ENCODE peak calls at places on chromosomes 3 and 15, in five cellular contexts. M is A549; B is CD8-positive, alpha-beta T cell; K is thoracic aorta; D is lung. V is an unnamed sample. For H3K4me1, the result is how much of the 10 kb centered on the place peaks cover.

GRCh38 chr3:143594217-143594616 is 254.1 kb downstream of the SLC9A9 start:
- DNase-seq in M (no peak), K (no peak), D (no peak), B (no peak), V (no peak)

GRCh38 chr3:178152988-178153387 is 383.2 kb upstream of the KCNMB2 start:
- DNase-seq in D (no peak), M (no peak), B (no peak), K (no peak), V (no peak)

GRCh38 chr15:27707216-27707710 is 391.9 kb downstream of the OCA2 start:
- DNase-seq in B (no peak), K (no peak), D (no peak), M (no peak), V (no peak)

GRCh38 chr15:101296418-101297405 is 1.7 kb upstream of the SNRPA1 start:
- DNase-seq in K (no peak), D (no peak), M (no peak), B (no peak), V (no peak)

GRCh38 chr3:9169951-9170850 is 79.2 kb downstream of the SRGAP3 start:
- DNase-seq in K (no peak), B (no peak), D (no peak), M (no peak), V (no peak)

GRCh38 chr3:123098411-123099330 is 31.8 kb downstream of the PDIA5 start:
- DNase-seq in K (no peak), B (no peak), M (no peak), D (no peak), V (no peak)

GRCh38 chr3:9384141-9384828 is 13.1 kb upstream of the SETD5 start:
- DNase-seq in D (no peak), K (no peak), B (no peak), M (no peak), V (no peak)

GRCh38 chr3:128322030-128323022 is 144.4 kb downstream of the DNAJB8 start:
- DNase-seq in B (peak), K (no peak), D (no peak), M (peak), V (no peak)

GRCh38 chr15:98548172-98548971 is 100.0 kb upstream of the IGF1R start:
- DNase-seq in B (peak), D (peak), K (peak), M (peak), V (peak)

GRCh38 chr3:32438596-32439344 is 47.1 kb downstream of the CMTM7 start:
- DNase-seq in B (peak), M (no peak), D (no peak), K (no peak), V (no peak)

GRCh38 chr15:87477759-87478687 is 778.5 kb downstream of the NTRK3 start:
- DNase-seq in D (peak), B (no peak), M (peak), K (peak), V (peak)

GRCh38 chr3:23396746-23397145 is 193.6 kb downstream of the UBE2E2 start:
- DNase-seq in D (no peak), K (no peak), B (no peak), M (no peak), V (no peak)

GRCh38 chr15:66291816-66292215 is 1.6 kb upstream of the DIS3L start:
- DNase-seq in D (no peak), B (no peak), K (no peak), M (no peak), V (no peak)

GRCh38 chr15:66288796-66289195 is 4.6 kb upstream of the DIS3L start:
- DNase-seq in D (no peak), B (no peak), M (no peak), K (no peak), V (no peak)

GRCh38 chr15:66292261-66293084 is 895 bp upstream of the DIS3L start:
- DNase-seq in B (no peak), D (no peak), K (no peak), M (no peak), V (no peak)

GRCh38 chr15:66290007-66290406 is 3.4 kb upstream of the DIS3L start:
- DNase-seq in M (no peak), D (no peak), B (no peak), K (no peak), V (no peak)

GRCh38 chr15:66290518-66290917 is 2.9 kb upstream of the DIS3L start:
- DNase-seq in M (no peak), D (no peak), B (no peak), K (no peak), V (no peak)
- H3K4me1 ChIP-seq in M (under half), D (under half), B (under half), K (under half), V (under half)

GRCh38 chr3:45933586-45933985 is 9.7 kb upstream of the CXCR6 start:
- DNase-seq in B (no peak), D (no peak), K (no peak), M (no peak), V (no peak)

GRCh38 chr3:45932112-45932511 is 11.2 kb upstream of the CXCR6 start:
- DNase-seq in K (no peak), M (no peak), D (no peak), B (no peak), V (no peak)

GRCh38 chr3:45931476-45931875 is 11.8 kb upstream of the CXCR6 start:
- DNase-seq in M (no peak), K (no peak), D (no peak), B (no peak), V (no peak)

GRCh38 chr3:45927881-45928280 is 15.4 kb upstream of the CXCR6 start:
- DNase-seq in K (no peak), B (no peak), M (no peak), D (no peak), V (no peak)

GRCh38 chr3:45929042-45929679 is 14.1 kb upstream of the CXCR6 start:
- DNase-seq in K (no peak), M (peak), B (peak), D (no peak), V (no peak)
- H3K27ac ChIP-seq in K (no peak), M (no peak), B (no peak), D (no peak), V (no peak)

GRCh38 chr15:42548258-42549051 is at the start of the genes HAUS2 and LRRC57:
- DNase-seq in B (peak), D (peak), M (peak), K (no peak), V (peak)

GRCh38 chr15:42544858-42545629 is 3.5 kb downstream of the LRRC57 start:
- DNase-seq in M (no peak), D (no peak), B (no peak), K (no peak), V (no peak)

GRCh38 chr15:42549782-42550392 is 1.2 kb downstream of the HAUS2 start:
- DNase-seq in D (no peak), B (no peak), M (no peak), K (no peak), V (no peak)

GRCh38 chr15:42547926-42548257 is 701 bp downstream of the LRRC57 start:
- DNase-seq in K (no peak), D (no peak), B (no peak), M (no peak), V (no peak)

GRCh38 chr15:42549052-42549491 is 434 bp downstream of the HAUS2 start:
- DNase-seq in D (peak), K (no peak), M (peak), B (no peak), V (no peak)
- H3K4me1 ChIP-seq in D (under half), K (under half), M (under half), B (under half), V (under half)

GRCh38 chr3:45024601-45025262 is 1.4 kb upstream of the CLEC3B start:
- DNase-seq in M (no peak), B (no peak), D (no peak), K (no peak), V (no peak)

GRCh38 chr3:45023675-45024074 is 2.4 kb upstream of the CLEC3B start:
- DNase-seq in M (no peak), K (no peak), B (no peak), D (no peak), V (no peak)

GRCh38 chr3:45026957-45027356 is 854 bp downstream of the CLEC3B start:
- DNase-seq in D (no peak), K (peak), M (no peak), B (no peak), V (peak)

GRCh38 chr3:45027406-45027805 is 1.3 kb downstream of the CLEC3B start:
- DNase-seq in M (no peak), K (no peak), B (no peak), D (no peak), V (no peak)

DNA sequence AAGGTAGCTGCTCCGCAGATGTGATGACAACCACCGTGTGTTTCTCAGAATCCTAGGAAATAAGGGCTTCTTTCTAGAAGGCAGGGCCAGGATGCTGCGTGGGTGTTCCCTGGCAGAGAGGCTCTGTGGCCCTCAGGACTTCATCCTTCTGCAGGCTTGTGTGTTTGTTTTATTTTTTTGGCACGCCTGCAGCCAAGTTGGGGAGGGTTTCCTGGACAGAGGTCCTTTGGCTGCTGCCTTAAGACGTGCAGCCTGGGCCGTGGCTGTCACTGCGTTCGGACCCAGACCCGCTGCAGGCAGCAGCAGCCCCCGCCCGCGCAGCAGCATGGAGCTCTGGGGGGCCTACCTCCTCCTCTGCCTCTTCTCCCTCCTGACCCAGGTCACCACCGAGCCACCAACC is at the start of gene CLEC3B:
- DNase-seq in D (peak), B (no peak), K (no peak), M (no peak), V (peak)
- H3K27ac ChIP-seq in D (peak), B (no peak), K (peak), M (no peak), V (peak)

GRCh38 chr15:31268108-31268501 is 58.5 kb upstream of the KLF13 start:
- DNase-seq in B (peak), M (no peak), K (no peak), D (peak), V (peak)
- H3K4me1 ChIP-seq in B (half or more), M (under half), K (under half), D (under half), V (under half)

V was measured in kidney.